ENCODE peak calls at places on chromosomes 7 and 10, in six cellular contexts. C, W, N, F, A and Z are unnamed samples.

GRCh38 chr10:121312582-121312981 is 285.7 kb downstream of the FGFR2 start:
- DNase-seq in C (no peak), W (no peak), N (no peak), F (no peak), A (no peak), Z (no peak)

GRCh38 chr10:101272229-101272868 is 43.1 kb upstream of the LBX1 start:
- DNase-seq in C (peak), W (no peak), N (peak), F (peak), A (peak), Z (peak)

GRCh38 chr10:116768786-116769185 is 26.4 kb upstream of the HSPA12A start:
- DNase-seq in C (no peak), W (no peak), N (no peak), F (no peak), A (no peak), Z (no peak)

GRCh38 chr7:94584113-94584512 is 71.8 kb downstream of the SGCE start:
- DNase-seq in C (no peak), W (no peak), N (no peak), F (no peak), A (no peak), Z (no peak)

GRCh38 chr7:133429371-133429770 is 176.5 kb downstream of the EXOC4 start:
- DNase-seq in C (no peak), W (no peak), N (no peak), F (no peak), A (no peak), Z (no peak)

GRCh38 chr7:41566581-41566980 is 136.3 kb downstream of the INHBA start:
- DNase-seq in C (no peak), W (no peak), N (no peak), F (no peak), A (no peak), Z (no peak)

GRCh38 chr10:129521161-129522025 is 54.4 kb downstream of the MGMT start:
- DNase-seq in C (no peak), W (no peak), N (no peak), F (no peak), A (no peak), Z (no peak)

GRCh38 chr10:113857210-113857609 is 2.7 kb downstream of the NHLRC2 start:
- DNase-seq in C (no peak), W (no peak), N (no peak), F (no peak), A (no peak), Z (no peak)

GRCh38 chr7:146129296-146129695 is 12.7 kb downstream of the CNTNAP2 start:
- DNase-seq in C (no peak), W (no peak), N (no peak), F (no peak), A (peak), Z (no peak)

GRCh38 chr7:18647602-18648001 is 152.1 kb downstream of the HDAC9 start:
- DNase-seq in C (no peak), W (no peak), N (no peak), F (no peak), A (no peak), Z (no peak)

GRCh38 chr7:26507375-26508068 is 215.9 kb downstream of the SNX10 start:
- DNase-seq in C (no peak), W (no peak), N (no peak), F (no peak), A (peak), Z (no peak)

GRCh38 chr7:44398953-44399574 is 73.7 kb upstream of the CAMK2B start:
- DNase-seq in C (no peak), W (no peak), N (no peak), F (no peak), A (no peak), Z (no peak)

GRCh38 chr10:62691331-62691730 is 113.2 kb upstream of the ADO start:
- DNase-seq in C (no peak), W (no peak), N (no peak), F (no peak), A (no peak), Z (no peak)

GRCh38 chr10:103451871-103452713 is at the start of gene CALHM2:
- DNase-seq in C (peak), W (peak), N (peak), F (peak), A (peak), Z (no peak)

GRCh38 chr7:148609045-148609725 is 18.6 kb downstream of the C7orf33 start:
- DNase-seq in C (no peak), W (no peak), N (no peak), F (no peak), A (no peak), Z (no peak)

GRCh38 chr10:102645741-102646609 is 1.7 kb downstream of the TRIM8 start:
- DNase-seq in C (peak), W (no peak), N (peak), F (peak), A (peak), Z (peak)